ENCODE peak calls at places on chromosome 3, in four cellular contexts. One of them, this sample, is unnamed.

GRCh38 chr3:12916159-12916558 is 74.8 kb upstream of the RPL32 start:
- DNase-seq in cardiac muscle cell: no peak
- DNase-seq in IMR-90: no peak
- DNase-seq in fibroblast of lung: no peak
- DNase-seq in this sample: no peak

GRCh38 chr3:63478962-63479660 is 173.4 kb upstream of the SNTN start:
- DNase-seq in cardiac muscle cell: no peak
- DNase-seq in IMR-90: no peak
- DNase-seq in fibroblast of lung: no peak
- DNase-seq in this sample: no peak

GRCh38 chr3:14451844-14452533 is 49.6 kb downstream of the SLC6A6 start:
- DNase-seq in cardiac muscle cell: no peak
- DNase-seq in IMR-90: peak; percentile 98
- DNase-seq in fibroblast of lung: peak; percentile 94
- DNase-seq in this sample: no peak

GRCh38 chr3:105511031-105511430 is 144.3 kb downstream of the ALCAM start:
- DNase-seq in cardiac muscle cell: no peak
- DNase-seq in IMR-90: no peak
- DNase-seq in fibroblast of lung: no peak
- DNase-seq in this sample: no peak

GRCh38 chr3:42880601-42881451 is 5.1 kb upstream of the CYP8B1 start:
- DNase-seq in cardiac muscle cell: peak; percentile 90
- DNase-seq in IMR-90: peak; percentile 61
- DNase-seq in fibroblast of lung: peak; percentile 75
- DNase-seq in this sample: peak; percentile 67

GRCh38 chr3:70065666-70066253 is 66.2 kb downstream of the SAMMSON start:
- DNase-seq in cardiac muscle cell: peak; percentile 43
- DNase-seq in IMR-90: no peak
- DNase-seq in fibroblast of lung: no peak
- DNase-seq in this sample: no peak

GRCh38 chr3:131480116-131480515 is 22.7 kb downstream of the MRPL3 start:
- DNase-seq in cardiac muscle cell: no peak
- DNase-seq in IMR-90: no peak
- DNase-seq in fibroblast of lung: no peak
- DNase-seq in this sample: no peak

GRCh38 chr3:128804017-128804816 is 75.2 kb upstream of the ACAD9 start:
- DNase-seq in cardiac muscle cell: no peak
- DNase-seq in IMR-90: peak; percentile 60
- DNase-seq in fibroblast of lung: peak; percentile 57
- DNase-seq in this sample: peak; percentile 33

GRCh38 chr3:140093742-140094141 is 158.8 kb downstream of the CLSTN2 start:
- DNase-seq in cardiac muscle cell: no peak
- DNase-seq in IMR-90: peak; percentile 46
- DNase-seq in fibroblast of lung: peak; percentile 48
- DNase-seq in this sample: no peak

GRCh38 chr3:107428051-107428858 is 51.0 kb downstream of the CCDC54 start:
- DNase-seq in cardiac muscle cell: no peak
- DNase-seq in IMR-90: no peak
- DNase-seq in fibroblast of lung: no peak
- DNase-seq in this sample: no peak

GRCh38 chr3:72960812-72961518 is 35.6 kb upstream of the PPP4R2 start:
- DNase-seq in cardiac muscle cell: peak; percentile 86
- DNase-seq in IMR-90: peak; percentile 74
- DNase-seq in fibroblast of lung: peak; percentile 85
- DNase-seq in this sample: no peak

GRCh38 chr3:27319304-27319703 is 49.9 kb downstream of the NEK10 start:
- DNase-seq in cardiac muscle cell: no peak
- DNase-seq in IMR-90: no peak
- DNase-seq in fibroblast of lung: no peak
- DNase-seq in this sample: no peak

GRCh38 chr3:33541918-33542317 is 101.7 kb upstream of the UBP1 start:
- DNase-seq in cardiac muscle cell: no peak
- DNase-seq in IMR-90: peak; percentile 3
- DNase-seq in fibroblast of lung: no peak
- DNase-seq in this sample: no peak

GRCh38 chr3:197257711-197258110 is 40.7 kb downstream of the DLG1 start:
- DNase-seq in cardiac muscle cell: no peak
- DNase-seq in IMR-90: no peak
- DNase-seq in fibroblast of lung: no peak
- DNase-seq in this sample: no peak

GRCh38 chr3:45817788-45818523 is 21.6 kb upstream of the SLC6A20 start:
- DNase-seq in cardiac muscle cell: no peak
- DNase-seq in IMR-90: peak; percentile 99
- DNase-seq in fibroblast of lung: peak; percentile 97
- DNase-seq in this sample: no peak

GRCh38 chr3:40680685-40681657 is 156.2 kb downstream of the ZNF621 start:
- DNase-seq in cardiac muscle cell: no peak
- DNase-seq in IMR-90: no peak
- DNase-seq in fibroblast of lung: no peak
- DNase-seq in this sample: no peak

GRCh38 chr3:58824285-58824684 is 157.7 kb upstream of the FAM3D start:
- DNase-seq in cardiac muscle cell: peak; percentile 80
- DNase-seq in IMR-90: peak; percentile 73
- DNase-seq in fibroblast of lung: peak; percentile 77
- DNase-seq in this sample: no peak

GRCh38 chr3:147735662-147736061 is 326.5 kb downstream of the ZIC1 start:
- DNase-seq in cardiac muscle cell: no peak
- DNase-seq in IMR-90: no peak
- DNase-seq in fibroblast of lung: no peak
- DNase-seq in this sample: no peak

GRCh38 chr3:168545591-168545990 is 449.9 kb upstream of the GOLIM4 start:
- DNase-seq in cardiac muscle cell: peak; percentile 77
- DNase-seq in IMR-90: peak; percentile 33
- DNase-seq in fibroblast of lung: peak; percentile 30
- DNase-seq in this sample: no peak

GRCh38 chr3:166510382-166510781 is 673.2 kb upstream of the BCHE start:
- DNase-seq in cardiac muscle cell: no peak
- DNase-seq in IMR-90: no peak
- DNase-seq in fibroblast of lung: no peak
- DNase-seq in this sample: no peak

GRCh38 chr3:99542771-99543518 is 95.4 kb upstream of the COL8A1 start:
- DNase-seq in cardiac muscle cell: no peak
- DNase-seq in IMR-90: no peak
- DNase-seq in fibroblast of lung: no peak
- DNase-seq in this sample: no peak

GRCh38 chr3:139778884-139779283 is 101.1 kb upstream of the NMNAT3 start:
- DNase-seq in cardiac muscle cell: no peak
- DNase-seq in IMR-90: no peak
- DNase-seq in fibroblast of lung: no peak
- DNase-seq in this sample: no peak

GRCh38 chr3:155238845-155239244 is 54.6 kb downstream of the STRIT1 start:
- DNase-seq in cardiac muscle cell: no peak
- DNase-seq in IMR-90: no peak
- DNase-seq in fibroblast of lung: no peak
- DNase-seq in this sample: no peak
- H3K9me3 ChIP-seq in cardiac muscle cell: no peaks in the 10 kb centered on the region
- H3K9me3 ChIP-seq in IMR-90: no peaks in the 10 kb centered on the region
- H3K9me3 ChIP-seq in fibroblast of lung: no peaks in the 10 kb centered on the region
- H3K9me3 ChIP-seq in this sample: no peaks in the 10 kb centered on the region

GRCh38 chr3:118059096-118059495 is 975.5 kb downstream of the IGSF11 start:
- DNase-seq in cardiac muscle cell: no peak
- DNase-seq in IMR-90: no peak
- DNase-seq in fibroblast of lung: peak; percentile 17
- DNase-seq in this sample: no peak

GRCh38 chr3:118057086-118057485 is 977.6 kb downstream of the IGSF11 start:
- DNase-seq in cardiac muscle cell: no peak
- DNase-seq in IMR-90: peak; percentile 29
- DNase-seq in fibroblast of lung: peak; percentile 69
- DNase-seq in this sample: no peak

GRCh38 chr3:118055381-118055780 is 979.3 kb downstream of the IGSF11 start:
- DNase-seq in cardiac muscle cell: no peak
- DNase-seq in IMR-90: peak; percentile 30
- DNase-seq in fibroblast of lung: peak; percentile 75
- DNase-seq in this sample: no peak
- H3K9me3 ChIP-seq in cardiac muscle cell: no peaks in the 10 kb centered on the region
- H3K9me3 ChIP-seq in IMR-90: no peaks in the 10 kb centered on the region
- H3K9me3 ChIP-seq in fibroblast of lung: no peaks in the 10 kb centered on the region
- H3K9me3 ChIP-seq in this sample: no peaks in the 10 kb centered on the region

GRCh38 chr3:31493187-31493586 is 39.5 kb upstream of the STT3B start:
- DNase-seq in cardiac muscle cell: no peak
- DNase-seq in IMR-90: no peak
- DNase-seq in fibroblast of lung: no peak
- DNase-seq in this sample: no peak
- H3K9me3 ChIP-seq in cardiac muscle cell: no peaks in the 10 kb centered on the region
- H3K9me3 ChIP-seq in IMR-90: peaks cover 2% of the 10 kb centered on the region
- H3K9me3 ChIP-seq in fibroblast of lung: no peaks in the 10 kb centered on the region
- H3K9me3 ChIP-seq in this sample: no peaks in the 10 kb centered on the region

GRCh38 chr3:180770639-180771038 is 91.3 kb upstream of the CCDC39 start:
- DNase-seq in cardiac muscle cell: no peak
- DNase-seq in IMR-90: no peak
- DNase-seq in fibroblast of lung: no peak
- DNase-seq in this sample: no peak

DNA sequence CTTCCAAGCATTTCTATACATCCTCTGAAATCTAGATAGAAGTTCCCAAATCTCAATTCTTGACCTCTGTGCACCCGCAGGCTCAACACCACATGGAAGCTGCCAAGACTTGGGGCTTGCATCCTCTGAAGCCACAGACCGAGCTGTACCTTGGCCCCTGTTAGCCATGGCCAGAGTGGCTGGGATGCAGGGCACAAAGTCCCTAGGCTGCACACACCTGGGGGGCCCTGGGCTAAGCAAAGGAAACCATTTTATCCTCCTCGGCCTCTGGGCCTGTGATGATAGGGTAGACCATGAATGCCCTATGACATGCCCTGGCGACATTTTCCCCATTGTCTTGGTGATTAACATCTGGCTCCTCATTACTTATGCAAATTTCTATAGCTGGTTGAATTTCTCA is 97.1 kb upstream of the CCDC39 start:
- DNase-seq in cardiac muscle cell: no peak
- DNase-seq in IMR-90: no peak
- DNase-seq in fibroblast of lung: no peak
- DNase-seq in this sample: no peak
- H3K9me3 ChIP-seq in cardiac muscle cell: no peaks in the 10 kb centered on the region
- H3K9me3 ChIP-seq in IMR-90: peaks cover 13% of the 10 kb centered on the region
- H3K9me3 ChIP-seq in fibroblast of lung: no peaks in the 10 kb centered on the region
- H3K9me3 ChIP-seq in this sample: peaks cover 8% of the 10 kb centered on the region

GRCh38 chr3:187139895-187140253 is 578 bp upstream of the RPL39L start:
- DNase-seq in cardiac muscle cell: no peak
- DNase-seq in IMR-90: no peak
- DNase-seq in fibroblast of lung: no peak
- DNase-seq in this sample: no peak
- H3K9me3 ChIP-seq in cardiac muscle cell: no peaks in the 10 kb centered on the region
- H3K9me3 ChIP-seq in IMR-90: no peaks in the 10 kb centered on the region
- H3K9me3 ChIP-seq in fibroblast of lung: no peaks in the 10 kb centered on the region
- H3K9me3 ChIP-seq in this sample: peaks cover 2% of the 10 kb centered on the region

GRCh38 chr3:34584971-34585370 is 786.5 kb downstream of the PDCD6IP start:
- DNase-seq in cardiac muscle cell: no peak
- DNase-seq in IMR-90: no peak
- DNase-seq in fibroblast of lung: no peak
- DNase-seq in this sample: no peak

GRCh38 chr3:34582054-34582453 is 783.6 kb downstream of the PDCD6IP start:
- DNase-seq in cardiac muscle cell: no peak
- DNase-seq in IMR-90: no peak
- DNase-seq in fibroblast of lung: no peak
- DNase-seq in this sample: no peak

GRCh38 chr3:34583451-34583850 is 785.0 kb downstream of the PDCD6IP start:
- DNase-seq in cardiac muscle cell: no peak
- DNase-seq in IMR-90: no peak
- DNase-seq in fibroblast of lung: no peak
- DNase-seq in this sample: no peak
- H3K9me3 ChIP-seq in cardiac muscle cell: no peaks in the 10 kb centered on the region
- H3K9me3 ChIP-seq in IMR-90: peaks cover 2% of the 10 kb centered on the region
- H3K9me3 ChIP-seq in fibroblast of lung: no peaks in the 10 kb centered on the region
- H3K9me3 ChIP-seq in this sample: no peaks in the 10 kb centered on the region

DNA sequence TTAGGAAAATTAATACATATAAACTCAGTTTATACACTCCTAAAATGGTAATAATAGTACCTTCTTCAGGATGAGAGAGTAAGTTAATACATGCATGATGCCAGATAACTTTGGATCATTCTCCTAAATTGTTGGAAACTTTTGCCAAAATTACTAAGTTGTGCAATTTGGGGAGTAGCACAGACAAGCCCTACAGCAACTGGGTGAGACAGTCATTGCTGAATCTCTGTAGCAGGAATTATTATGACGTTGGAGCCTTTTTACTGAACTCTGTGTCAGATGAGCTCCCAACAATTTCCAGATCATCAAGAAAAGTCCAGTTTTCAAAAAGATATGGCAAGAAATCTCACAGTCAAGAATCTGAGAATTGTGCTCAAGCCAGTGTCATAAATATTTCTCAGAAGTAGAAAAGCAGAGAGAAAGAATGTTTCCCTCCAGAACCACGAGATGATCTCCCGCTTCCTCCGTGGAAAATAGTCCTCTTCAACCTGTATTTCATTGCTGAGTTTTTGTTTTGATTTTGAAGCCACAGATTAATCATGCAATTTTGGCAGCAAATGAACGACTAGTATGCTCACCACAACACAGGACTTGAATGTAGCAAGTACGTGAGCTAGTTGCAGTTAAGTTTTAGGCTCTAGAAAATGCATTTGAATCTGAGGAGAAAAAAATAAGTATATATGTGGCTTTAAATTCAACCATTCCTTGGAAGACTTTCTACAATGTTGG is 485.4 kb downstream of the CNTN6 start:
- DNase-seq in cardiac muscle cell: no peak
- DNase-seq in IMR-90: no peak
- DNase-seq in fibroblast of lung: no peak
- DNase-seq in this sample: no peak
- H3K9me3 ChIP-seq in cardiac muscle cell: no peaks in the 10 kb centered on the region
- H3K9me3 ChIP-seq in IMR-90: peaks cover 15% of the 10 kb centered on the region
- H3K9me3 ChIP-seq in fibroblast of lung: no peaks in the 10 kb centered on the region
- H3K9me3 ChIP-seq in this sample: no peaks in the 10 kb centered on the region

GRCh38 chr3:102163039-102163817 is 271.6 kb upstream of the ZPLD1 start:
- DNase-seq in cardiac muscle cell: peak; percentile 3
- DNase-seq in IMR-90: peak; percentile 58
- DNase-seq in fibroblast of lung: peak; percentile 74
- DNase-seq in this sample: no peak
- H3K9me3 ChIP-seq in cardiac muscle cell: no peaks in the 10 kb centered on the region
- H3K9me3 ChIP-seq in IMR-90: no peaks in the 10 kb centered on the region
- H3K9me3 ChIP-seq in fibroblast of lung: no peaks in the 10 kb centered on the region
- H3K9me3 ChIP-seq in this sample: no peaks in the 10 kb centered on the region

GRCh38 chr3:26084629-26085028 is 294.7 kb downstream of the OXSM start:
- DNase-seq in cardiac muscle cell: no peak
- DNase-seq in IMR-90: no peak
- DNase-seq in fibroblast of lung: no peak
- DNase-seq in this sample: no peak

GRCh38 chr3:26091096-26091495 is 301.2 kb downstream of the OXSM start:
- DNase-seq in cardiac muscle cell: no peak
- DNase-seq in IMR-90: no peak
- DNase-seq in fibroblast of lung: no peak
- DNase-seq in this sample: no peak

GRCh38 chr3:26087751-26088150 is 297.9 kb downstream of the OXSM start:
- DNase-seq in cardiac muscle cell: no peak
- DNase-seq in IMR-90: no peak
- DNase-seq in fibroblast of lung: no peak
- DNase-seq in this sample: no peak

GRCh38 chr3:26090589-26090988 is 300.7 kb downstream of the OXSM start:
- DNase-seq in cardiac muscle cell: no peak
- DNase-seq in IMR-90: no peak
- DNase-seq in fibroblast of lung: no peak
- DNase-seq in this sample: no peak

DNA sequence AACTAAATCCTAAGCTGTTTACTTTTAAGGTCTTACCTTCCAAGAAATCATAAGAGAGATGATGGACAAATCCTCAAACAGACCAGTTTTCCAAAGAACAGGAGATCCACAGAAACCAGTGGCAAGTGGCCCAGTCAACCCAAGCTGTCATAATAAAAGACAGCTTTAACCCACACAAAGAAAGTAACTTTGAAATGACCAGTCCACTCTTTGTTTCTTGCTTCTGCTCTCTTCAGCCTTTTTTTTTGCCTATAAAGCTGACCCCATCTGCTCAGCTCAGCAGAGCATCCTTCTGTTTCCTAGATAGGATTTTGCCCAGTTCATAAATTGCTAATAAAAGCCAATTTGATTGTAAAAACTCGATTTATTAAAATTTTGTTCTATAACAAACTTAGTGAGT is 299.4 kb downstream of the OXSM start:
- DNase-seq in cardiac muscle cell: no peak
- DNase-seq in IMR-90: no peak
- DNase-seq in fibroblast of lung: no peak
- DNase-seq in this sample: no peak
- H3K9me3 ChIP-seq in cardiac muscle cell: no peaks in the 10 kb centered on the region
- H3K9me3 ChIP-seq in IMR-90: peaks cover 10% of the 10 kb centered on the region
- H3K9me3 ChIP-seq in fibroblast of lung: no peaks in the 10 kb centered on the region
- H3K9me3 ChIP-seq in this sample: no peaks in the 10 kb centered on the region